ENCODE peak calls at places on chromosomes 5 and 9, in ten cellular contexts. E is ovary, O is A549, D is H1, H is tibial nerve, A is uterus, C is body of pancreas, L is endothelial cell of umbilical vein, T is upper lobe of left lung, Y is suprapubic skin. V is an unnamed sample.

GRCh38 chr9:112080831-112081542 is 94.1 kb downstream of the SUSD1 start:
- DNase-seq in T (no peak), E (no peak), A (no peak), H (no peak), L (no peak), Y (no peak), C (no peak), D (no peak), O (no peak), V (no peak)

GRCh38 chr9:109286571-109286977 is 34.3 kb downstream of the EPB41L4B start:
- DNase-seq in T (no peak), H (no peak), A (no peak), E (no peak), C (no peak), L (no peak), O (peak), Y (no peak), D (no peak), V (no peak)

GRCh38 chr9:124239249-124240073 is 18.3 kb upstream of the NEK6 start:
- DNase-seq in Y (peak), C (no peak), O (no peak), A (no peak), H (no peak), E (no peak), D (no peak), L (no peak), T (no peak), V (no peak)

GRCh38 chr9:272251-273213 is 57.9 kb downstream of the DOCK8 start:
- DNase-seq in C (no peak), O (no peak), Y (no peak), L (no peak), T (no peak), E (no peak), A (no peak), H (no peak), D (no peak), V (no peak)

GRCh38 chr9:135692410-135692809 is 6.9 kb downstream of the SOHLH1 start:
- DNase-seq in H (no peak), T (peak), D (no peak), C (no peak), Y (no peak), O (no peak), L (no peak), E (no peak), A (no peak), V (no peak)

GRCh38 chr9:15377625-15378252 is 44.9 kb upstream of the SNAPC3 start:
- DNase-seq in O (no peak), A (no peak), C (no peak), T (no peak), L (no peak), H (no peak), E (no peak), Y (no peak), D (no peak), V (no peak)

GRCh38 chr9:76542360-76542759 is 83.4 kb downstream of the GCNT1 start:
- DNase-seq in L (no peak), Y (no peak), E (no peak), H (no peak), O (no peak), A (no peak), T (no peak), D (no peak), C (no peak), V (no peak)

GRCh38 chr9:123120953-123121352 is 87.5 kb downstream of the GPR21 start:
- DNase-seq in E (no peak), D (no peak), Y (no peak), A (no peak), H (no peak), O (no peak), T (no peak), C (no peak), L (peak), V (no peak)

GRCh38 chr5:129113867-129114266 is 19.3 kb downstream of the ISOC1 start:
- DNase-seq in O (no peak), E (no peak), D (no peak), C (no peak), T (no peak), A (no peak), Y (no peak), L (no peak), H (no peak), V (no peak)

GRCh38 chr5:62585751-62586150 is 7.1 kb downstream of the LRRC70 start:
- DNase-seq in E (no peak), L (peak), A (no peak), Y (no peak), H (no peak), O (no peak), D (no peak), T (no peak), C (no peak), V (no peak)

GRCh38 chr5:132253008-132253441 is 4.5 kb upstream of the PDLIM4 start:
- DNase-seq in L (no peak), D (no peak), T (no peak), H (no peak), A (no peak), Y (no peak), E (no peak), C (no peak), O (no peak), V (no peak)

GRCh38 chr5:110977927-110978326 is 93.6 kb upstream of the TSLP start:
- DNase-seq in D (no peak), E (no peak), C (no peak), Y (no peak), H (no peak), O (no peak), T (no peak), A (no peak), L (no peak), V (no peak)

GRCh38 chr5:16916262-16916878 is 19.7 kb downstream of the MYO10 start:
- DNase-seq in T (no peak), O (no peak), E (no peak), A (no peak), Y (no peak), L (peak), H (no peak), D (no peak), C (no peak), V (no peak)

GRCh38 chr5:72125931-72126620 is 18.8 kb downstream of the MAP1B start:
- DNase-seq in C (no peak), L (no peak), O (no peak), E (no peak), H (no peak), T (no peak), D (no peak), Y (no peak), A (no peak), V (no peak)

GRCh38 chr5:111384220-111384619 is 128.1 kb downstream of the STARD4 start:
- DNase-seq in Y (no peak), H (no peak), A (no peak), C (no peak), E (no peak), O (no peak), T (no peak), D (no peak), L (peak), V (no peak)

GRCh38 chr5:64637144-64637543 is 53.2 kb upstream of the SHISAL2B start:
- DNase-seq in D (no peak), E (no peak), A (no peak), T (no peak), O (no peak), H (no peak), C (no peak), L (no peak), Y (no peak), V (no peak)

GRCh38 chr9:109855540-109855939 is 75.5 kb downstream of the PALM2AKAP2 start:
- DNase-seq in A (no peak), L (no peak), H (no peak), O (no peak), C (no peak), E (no peak), T (no peak), D (no peak), Y (no peak), V (no peak)

GRCh38 chr5:138668451-138668850 is 84.8 kb upstream of the CTNNA1 start:
- DNase-seq in L (no peak), T (peak), C (no peak), O (no peak), E (no peak), H (no peak), Y (no peak), D (no peak), A (no peak), V (no peak)

GRCh38 chr9:35470894-35471293 is 19.0 kb upstream of the RUSC2 start:
- DNase-seq in T (no peak), C (no peak), O (no peak), Y (no peak), E (no peak), H (no peak), A (no peak), D (no peak), L (no peak), V (no peak)
- H3K27ac ChIP-seq in T (no peak), C (no peak), O (peak), Y (peak), E (no peak), H (no peak), A (peak), D (no peak), L (no peak), V (peak)

DNA sequence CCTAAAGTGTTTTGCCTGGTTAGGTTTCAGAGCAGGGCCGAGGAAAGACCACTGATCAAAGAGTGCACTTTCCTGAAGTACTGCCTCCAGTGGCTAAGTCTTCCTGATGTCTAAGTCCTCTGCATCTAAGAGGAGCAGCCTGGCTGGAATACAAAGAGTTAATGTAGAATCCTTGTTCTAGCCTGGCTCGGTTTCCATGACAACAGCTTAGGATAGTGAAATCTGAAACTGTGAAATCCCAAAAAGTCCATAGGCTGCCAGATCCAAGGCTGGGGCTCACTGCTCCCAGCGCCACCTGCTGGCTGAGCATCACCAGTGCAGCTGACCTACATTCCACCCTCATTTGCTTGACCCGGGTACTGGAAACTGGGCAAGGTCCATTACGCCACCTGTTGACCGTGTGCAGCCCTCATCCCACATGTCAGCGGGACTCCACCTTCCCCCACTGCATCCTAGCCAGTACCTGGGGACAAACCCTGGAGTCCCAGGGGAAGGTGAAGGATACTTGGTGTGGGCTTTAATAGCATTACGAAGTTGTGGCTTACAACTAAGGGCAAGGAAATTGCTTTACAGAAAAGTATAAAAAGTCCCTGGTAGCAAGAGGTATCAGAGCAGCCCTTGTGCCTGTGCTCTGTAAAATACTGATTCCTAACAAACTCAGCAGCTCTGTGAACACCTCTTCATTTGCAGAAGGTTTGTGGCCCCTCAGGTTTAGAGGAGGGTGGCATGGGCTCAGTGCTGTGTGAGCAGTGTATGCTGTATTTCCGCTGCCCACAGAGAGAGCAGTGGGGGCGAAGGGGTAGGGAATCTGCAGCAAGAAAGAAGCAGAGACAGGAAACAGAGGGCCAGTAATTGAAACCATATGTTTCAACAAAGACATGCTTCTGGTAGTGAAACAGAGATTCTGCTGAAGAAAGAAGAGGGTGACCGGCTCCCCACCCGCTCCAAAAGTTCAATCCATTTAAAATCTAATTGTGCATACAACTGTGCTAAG is 36.0 kb downstream of the PCDHGC5 start:
- DNase-seq in O (peak), Y (peak), D (peak), H (peak), E (peak), L (peak), C (peak), T (peak), A (peak), V (no peak)
- TF ChIP-seq POLR2A in O (no peak), Y (no peak), D (no peak), H (no peak), E (no peak), L (no peak), C (no peak), T (no peak), A (no peak), V (no peak)

DNA sequence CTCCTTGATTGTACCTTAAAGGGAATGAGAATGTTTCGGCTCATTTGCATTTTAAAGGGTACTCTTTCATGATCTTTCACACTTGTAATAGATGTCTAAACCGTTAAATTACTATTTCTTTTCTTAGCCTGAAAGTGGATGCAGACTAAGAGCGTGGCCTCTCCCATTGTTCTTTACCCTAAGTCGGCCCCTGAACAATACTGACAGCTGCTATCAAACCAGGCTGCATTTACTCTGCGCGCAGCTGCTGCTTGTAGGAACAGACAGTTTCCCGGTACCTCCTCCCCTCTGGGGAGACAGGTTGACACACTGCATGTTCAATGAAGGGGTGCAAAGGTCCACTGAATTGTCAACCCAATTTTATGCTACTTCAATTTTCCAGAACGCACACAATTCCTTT is 39.9 kb downstream of the TLE1 start:
- DNase-seq in T (no peak), C (peak), Y (no peak), O (no peak), H (no peak), A (no peak), D (no peak), L (no peak), E (no peak), V (no peak)
- H3K4me3 ChIP-seq in T (no peak), C (no peak), Y (no peak), O (no peak), H (no peak), A (no peak), D (no peak), L (no peak), E (no peak), V (no peak)

GRCh38 chr5:178334856-178335255 is 102.3 kb upstream of the PHYKPL start:
- DNase-seq in C (no peak), H (no peak), D (no peak), E (no peak), L (no peak), Y (peak), A (no peak), T (no peak), O (no peak), V (no peak)

GRCh38 chr5:178333821-178334481 is 101.3 kb upstream of the PHYKPL start:
- DNase-seq in T (peak), C (no peak), E (no peak), H (no peak), O (no peak), Y (peak), A (no peak), D (no peak), L (no peak), V (no peak)

GRCh38 chr5:178331491-178331981 is 98.9 kb upstream of the PHYKPL start:
- DNase-seq in L (no peak), H (no peak), E (no peak), A (no peak), C (peak), O (no peak), Y (no peak), D (no peak), T (peak), V (no peak)

GRCh38 chr5:178330791-178331404 is 98.3 kb upstream of the PHYKPL start:
- DNase-seq in T (no peak), D (no peak), A (no peak), Y (no peak), E (no peak), L (no peak), H (no peak), C (no peak), O (no peak), V (no peak)

DNA sequence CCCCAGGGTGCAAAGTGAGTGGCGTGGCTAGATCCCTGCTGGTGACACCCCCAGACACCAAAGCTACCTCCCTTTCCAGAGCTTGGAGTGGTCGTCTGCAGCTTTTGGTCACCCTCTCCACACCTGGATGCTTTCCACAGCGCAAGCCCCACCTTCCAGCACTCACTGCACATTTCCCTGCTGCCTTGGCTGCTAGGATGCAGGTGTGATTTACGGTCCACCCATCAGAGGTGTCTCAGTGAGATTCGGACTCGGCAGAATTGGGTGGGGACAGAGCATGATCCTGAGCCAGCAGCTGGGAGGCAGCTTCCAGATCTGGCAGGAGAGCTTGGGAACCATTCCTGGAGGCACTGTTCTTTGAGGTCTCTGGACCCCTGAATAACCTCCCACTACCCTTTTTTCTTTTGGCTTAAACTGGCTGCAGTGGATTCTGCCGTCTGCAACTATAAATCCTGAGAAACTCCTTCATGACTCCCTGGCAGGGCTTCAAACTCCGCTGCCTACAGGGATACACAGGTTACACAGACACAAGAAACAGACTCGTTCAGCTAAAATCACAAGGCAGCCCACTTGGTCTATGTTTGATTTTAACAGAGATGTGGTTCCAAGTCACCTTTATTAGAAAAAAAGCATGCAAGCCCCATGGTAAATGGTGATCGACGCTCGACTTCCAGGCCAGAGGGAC is 99.6 kb upstream of the PHYKPL start:
- DNase-seq in T (no peak), D (no peak), H (no peak), C (no peak), L (no peak), A (no peak), O (no peak), Y (no peak), E (no peak), V (no peak)
- H3K27ac ChIP-seq in T (peak), D (no peak), H (no peak), C (peak), L (no peak), A (no peak), O (no peak), Y (no peak), E (no peak), V (peak)

DNA sequence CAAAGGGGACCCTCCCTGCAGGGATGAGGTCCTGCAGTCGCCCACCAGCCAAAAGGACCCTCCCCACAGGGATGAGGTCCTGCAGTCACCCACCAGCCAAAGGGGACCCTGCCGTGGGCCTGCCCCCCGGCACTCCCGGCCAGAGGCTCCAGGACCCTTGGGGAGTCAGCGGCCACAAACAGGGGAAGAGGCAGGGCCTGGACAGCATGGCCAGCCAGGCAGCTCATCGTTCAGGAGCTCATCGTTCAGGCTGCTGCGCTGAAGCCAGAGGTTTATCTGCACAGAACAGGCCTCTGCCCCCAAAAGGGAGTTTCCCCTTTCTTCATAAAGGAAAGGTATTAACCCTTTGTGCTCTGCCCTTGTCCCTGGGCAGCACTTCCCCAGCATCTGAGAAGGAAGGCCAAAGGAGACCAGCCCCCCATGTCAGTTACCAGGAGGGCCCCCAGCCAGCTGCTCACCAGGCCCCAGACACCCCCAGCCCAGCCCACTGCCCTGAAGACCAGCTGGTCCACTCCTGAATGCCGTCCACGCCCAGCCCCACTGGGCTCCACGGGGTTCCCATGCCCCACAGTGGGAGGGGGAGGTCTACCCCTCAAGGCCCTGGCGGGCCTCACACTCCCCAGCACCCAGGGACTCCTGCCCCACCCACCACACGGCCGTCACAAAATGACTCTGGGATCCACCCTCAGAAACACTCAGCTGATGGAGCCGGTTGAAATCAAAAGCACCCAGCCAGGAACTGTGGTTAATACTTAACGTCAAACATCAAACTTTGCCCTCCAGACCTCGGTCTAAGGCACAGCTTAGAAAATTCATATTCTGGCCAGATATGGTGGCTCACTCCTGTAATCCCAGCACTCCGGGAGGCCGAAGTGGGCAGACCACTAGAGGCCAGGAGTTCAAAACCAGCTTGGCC is 6.3 kb downstream of the SLC12A7 start:
- DNase-seq in D (no peak), H (no peak), O (peak), E (no peak), T (peak), A (no peak), L (no peak), Y (no peak), C (peak), V (no peak)
- TF ChIP-seq POLR2A in D (no peak), H (no peak), O (no peak), E (no peak), T (no peak), A (no peak), L (no peak), Y (no peak), C (peak), V (no peak)

DNA sequence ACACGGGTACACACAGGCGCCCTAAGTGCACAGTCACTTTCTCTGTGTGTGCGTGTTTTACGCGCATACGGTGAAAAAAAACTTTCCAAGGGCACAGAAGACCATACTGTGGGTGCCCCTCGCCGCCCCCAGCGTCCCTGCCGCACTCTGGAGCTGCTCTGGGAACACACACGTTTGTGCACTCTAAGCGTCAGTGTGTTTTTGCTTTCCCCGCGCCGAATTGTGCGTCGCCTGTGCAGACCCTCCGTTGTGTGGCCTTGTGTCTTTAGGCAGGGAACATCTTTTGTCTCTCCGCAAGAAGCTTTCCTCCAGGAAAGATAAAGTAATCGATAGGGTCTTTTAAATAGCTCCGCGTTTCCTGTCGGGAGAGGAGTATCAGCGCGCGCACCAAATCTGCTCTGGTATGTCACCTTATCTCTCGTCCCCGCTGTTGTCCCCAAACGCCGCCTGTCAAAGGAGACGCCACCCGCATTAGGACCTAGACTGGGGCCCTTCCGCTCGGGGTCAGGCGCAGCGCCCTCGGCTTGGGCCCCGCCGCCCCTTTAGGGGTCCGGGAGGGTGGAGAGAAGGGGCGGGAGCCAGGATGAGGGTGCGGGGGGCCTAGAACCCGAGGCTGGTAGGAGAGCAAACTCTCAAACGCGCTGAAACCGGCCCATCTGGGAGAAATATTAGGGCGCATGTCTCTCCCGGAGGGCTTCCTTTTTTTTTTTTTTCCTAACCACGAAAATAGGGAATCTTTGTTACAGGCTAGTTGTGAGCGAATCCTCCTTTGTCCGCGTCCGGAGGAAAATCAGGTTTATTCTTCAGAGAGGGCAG is 10.5 kb upstream of the NKX2-5 start:
- DNase-seq in Y (no peak), C (no peak), T (peak), H (no peak), L (no peak), D (no peak), O (no peak), A (no peak), E (no peak), V (no peak)
- H3K4me3 ChIP-seq in Y (no peak), C (no peak), T (no peak), H (no peak), L (no peak), D (peak), O (no peak), A (no peak), E (no peak), V (no peak)

GRCh38 chr5:56769875-56770604 is 45.3 kb upstream of the MAP3K1 start:
- DNase-seq in L (no peak), T (no peak), O (no peak), H (no peak), Y (no peak), E (no peak), A (no peak), C (no peak), D (no peak), V (no peak)
- H3K27ac ChIP-seq in L (no peak), T (no peak), O (no peak), H (no peak), Y (no peak), E (no peak), A (no peak), C (no peak), D (no peak), V (no peak)

V was measured in esophagus squamous epithelium.